ENCODE peak calls at places on chromosomes 3 and 15, in seven cellular contexts. D is stomach; U is CD8-positive, alpha-beta T cell; F is WERI-Rb-1; C is mucosa of descending colon; E is GM23248; S is tibial artery. W is an unnamed sample. For H3K36me3, the result is how much of the 10 kb centered on the place peaks cover.

GRCh38 chr15:74258456-74259323 is 22.6 kb downstream of the CCDC33 start:
- DNase-seq in E (no peak), C (no peak), D (no peak), S (no peak), U (no peak), F (no peak), W (no peak)

GRCh38 chr3:151085227-151085888 is at the start of gene MED12L:
- DNase-seq in D (peak), E (peak), C (peak), S (peak), U (peak), F (peak), W (peak)

GRCh38 chr15:37135225-37135624 is 34.9 kb upstream of the MEIS2 start:
- DNase-seq in U (no peak), C (no peak), S (no peak), F (peak), D (no peak), E (peak), W (no peak)

GRCh38 chr3:151008699-151009098 is 36.2 kb upstream of the CLRN1 start:
- DNase-seq in S (no peak), D (no peak), F (no peak), U (no peak), C (no peak), E (peak), W (no peak)

GRCh38 chr3:1235526-1236120 is 142.8 kb downstream of the CNTN6 start:
- DNase-seq in E (no peak), C (no peak), U (no peak), S (no peak), F (peak), D (no peak), W (no peak)

GRCh38 chr3:116423945-116424344 is 21.3 kb downstream of the LSAMP start:
- DNase-seq in C (no peak), F (no peak), U (no peak), E (peak), S (no peak), D (no peak), W (no peak)

GRCh38 chr3:172522871-172523818 is at the start of gene TNFSF10:
- DNase-seq in U (peak), S (peak), F (no peak), C (peak), E (peak), D (peak), W (peak)

GRCh38 chr15:27932600-27932999 is 166.5 kb downstream of the OCA2 start:
- DNase-seq in D (no peak), C (no peak), S (no peak), F (no peak), E (no peak), U (no peak), W (no peak)

GRCh38 chr15:48627260-48627969 is 18.1 kb downstream of the FBN1 start:
- DNase-seq in U (no peak), E (peak), C (no peak), S (no peak), D (no peak), F (no peak), W (no peak)

GRCh38 chr3:134334231-134334900 is 39.9 kb downstream of the AMOTL2 start:
- DNase-seq in C (no peak), S (peak), F (no peak), D (no peak), E (peak), U (no peak), W (no peak)

GRCh38 chr15:45187894-45188830 is at the start of gene SHF:
- DNase-seq in U (peak), S (peak), E (peak), F (peak), D (peak), C (peak), W (no peak)

DNA sequence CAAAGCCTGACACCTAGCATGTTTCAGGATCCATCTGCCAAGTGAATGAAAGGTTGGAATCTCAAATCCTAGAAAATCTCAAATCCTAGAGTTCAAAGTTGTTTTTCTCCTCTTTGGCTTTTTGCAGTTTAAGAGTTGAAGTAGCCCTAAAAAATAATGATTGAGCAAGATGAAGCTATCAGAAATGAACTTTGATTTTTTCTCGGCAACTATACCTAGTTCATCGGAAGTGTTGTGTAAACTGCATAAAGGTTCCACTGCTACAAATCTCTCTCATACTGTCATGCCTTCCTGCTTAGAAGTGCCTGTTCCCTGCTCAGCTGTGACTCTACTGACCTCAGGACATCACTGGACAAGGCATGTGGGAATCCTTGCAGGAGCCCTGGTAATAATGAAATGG is 35.8 kb upstream of the FOXB1 start:
- DNase-seq in E (no peak), S (no peak), F (no peak), D (no peak), C (no peak), U (no peak), W (no peak)
- H3K36me3 ChIP-seq in E (under half), S (under half), F (under half), D (under half), C (under half), U (under half), W (under half)

DNA sequence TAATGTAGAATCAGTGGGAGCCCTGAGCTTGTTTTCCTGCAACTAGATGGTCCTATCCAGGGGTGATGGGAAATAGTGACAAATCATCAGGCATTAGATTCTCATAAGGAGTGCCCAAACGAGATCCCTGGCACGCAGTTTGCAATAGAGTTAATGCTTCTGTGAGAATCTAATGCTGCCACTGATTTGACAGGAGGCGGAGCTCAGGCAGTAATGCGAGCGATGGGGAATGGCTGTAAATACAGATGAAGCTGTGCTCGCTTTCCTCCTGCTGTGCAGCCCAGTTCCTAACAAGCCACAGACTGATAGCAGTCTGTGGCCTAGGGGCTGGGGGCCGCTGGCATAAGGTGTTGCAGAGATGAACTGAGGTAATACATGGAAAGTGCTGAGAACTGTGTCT is 28.3 kb upstream of the TMEM42 start:
- DNase-seq in U (no peak), C (no peak), S (no peak), E (no peak), F (no peak), D (no peak), W (no peak)
- H3K36me3 ChIP-seq in U (under half), C (under half), S (under half), E (under half), F (half or more), D (under half), W (under half)

GRCh38 chr3:12413721-12414255 is 70.5 kb upstream of the TSEN2 start:
- DNase-seq in F (no peak), D (no peak), U (no peak), C (no peak), E (no peak), S (no peak), W (no peak)

GRCh38 chr3:12405432-12406272 is 78.6 kb upstream of the TSEN2 start:
- DNase-seq in F (no peak), U (no peak), S (peak), E (peak), D (peak), C (peak), W (peak)

GRCh38 chr3:12409625-12410596 is 74.4 kb upstream of the TSEN2 start:
- DNase-seq in U (no peak), S (no peak), F (no peak), C (peak), D (peak), E (no peak), W (no peak)

GRCh38 chr3:12408984-12409383 is 75.3 kb upstream of the TSEN2 start:
- DNase-seq in F (no peak), E (no peak), C (no peak), D (no peak), S (no peak), U (no peak), W (no peak)
- H3K36me3 ChIP-seq in F (under half), E (under half), C (under half), D (under half), S (under half), U (under half), W (under half)

DNA sequence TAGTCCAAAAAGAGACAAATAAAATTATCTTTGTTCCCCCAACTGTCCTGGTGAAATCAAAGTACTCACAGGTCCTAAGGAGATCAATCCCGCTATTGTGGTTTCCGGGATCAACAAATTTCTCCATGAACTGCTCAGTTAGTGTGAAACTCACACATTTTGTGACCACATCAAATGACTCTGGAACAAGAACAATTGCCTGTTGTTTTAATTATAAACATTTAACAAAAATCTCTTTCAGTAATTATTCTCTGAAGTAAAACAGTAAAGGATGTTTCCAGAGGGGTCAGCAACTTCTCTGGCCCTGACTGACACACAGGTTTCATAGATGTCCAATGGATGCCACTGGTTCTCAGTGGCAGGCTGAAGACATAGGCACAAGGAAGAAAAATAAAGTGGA is 3.9 kb downstream of the CLDND1 start:
- DNase-seq in E (no peak), D (no peak), S (no peak), U (no peak), F (no peak), C (no peak), W (no peak)
- H3K36me3 ChIP-seq in E (under half), D (under half), S (under half), U (under half), F (under half), C (under half), W (under half)

DNA sequence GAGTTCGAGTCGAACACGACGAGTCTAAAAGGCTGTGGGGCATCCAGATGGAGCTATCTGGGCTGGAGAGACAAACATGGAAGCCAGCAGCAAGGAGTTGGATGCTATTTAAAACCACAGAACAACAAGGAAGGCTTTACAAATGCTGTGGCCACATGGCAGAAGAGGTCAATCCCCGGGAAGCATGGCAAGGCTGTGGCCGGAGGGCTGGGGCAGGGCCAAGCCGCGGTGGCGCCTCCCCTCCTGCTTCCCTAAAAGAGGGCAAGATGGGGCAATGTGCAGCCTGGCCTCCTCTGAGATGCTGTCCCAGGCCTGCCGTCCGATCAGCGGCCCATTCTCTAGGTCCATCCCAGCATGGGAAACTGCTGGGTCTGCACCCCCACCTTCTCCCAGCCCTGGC is 139.1 kb downstream of the SRGAP3 start:
- DNase-seq in S (no peak), E (no peak), F (no peak), D (no peak), U (no peak), C (no peak), W (no peak)
- H3K36me3 ChIP-seq in S (under half), E (under half), F (under half), D (under half), U (under half), C (under half), W (under half)

GRCh38 chr3:62682826-62683225 is 192.4 kb downstream of the CADPS start:
- DNase-seq in C (no peak), U (no peak), D (no peak), E (no peak), F (no peak), S (no peak), W (no peak)
- H3K36me3 ChIP-seq in C (under half), U (under half), D (under half), E (under half), F (under half), S (under half), W (under half)

GRCh38 chr3:132380979-132381944 is 36.0 kb upstream of the DNAJC13 start:
- DNase-seq in F (no peak), S (no peak), E (peak), U (no peak), D (no peak), C (no peak), W (no peak)
- H3K36me3 ChIP-seq in F (under half), S (under half), E (under half), U (under half), D (under half), C (under half), W (under half)